ENCODE peak calls at places on chromosomes 13 and 19, in eight cellular contexts. D, U, B, H, Y, L, W and C are unnamed samples. For H3K9me3, the result is how much of the 10 kb centered on the place peaks cover.

GRCh38 chr19:42255766-42256750 is 1.1 kb upstream of the ERF start:
- DNase-seq in D (peak), U (peak), B (peak), H (no peak), Y (peak), L (no peak), W (peak), C (peak)

GRCh38 chr13:28438598-28439334 is 56.2 kb downstream of the FLT1 start:
- DNase-seq in D (no peak), U (no peak), B (no peak), H (no peak), Y (no peak), L (no peak), W (no peak), C (no peak)

GRCh38 chr13:44805623-44806022 is 183.6 kb downstream of the NUFIP1 start:
- DNase-seq in D (no peak), U (no peak), B (no peak), H (no peak), Y (no peak), L (no peak), W (no peak), C (no peak)

GRCh38 chr13:104132849-104133248 is 1066.6 kb upstream of the SLC10A2 start:
- DNase-seq in D (no peak), U (no peak), B (no peak), H (no peak), Y (no peak), L (no peak), W (no peak), C (no peak)

GRCh38 chr19:50861496-50862286 is 7.0 kb downstream of the KLK3 start:
- DNase-seq in D (no peak), U (no peak), B (no peak), H (no peak), Y (no peak), L (no peak), W (no peak), C (no peak)

GRCh38 chr19:34484328-34484727 is 2.8 kb downstream of the WTIP start:
- DNase-seq in D (no peak), U (no peak), B (no peak), H (no peak), Y (no peak), L (no peak), W (no peak), C (no peak)

GRCh38 chr13:48333976-48334375 is 30.4 kb downstream of the RB1 start:
- DNase-seq in D (peak), U (no peak), B (peak), H (no peak), Y (no peak), L (no peak), W (no peak), C (peak)

GRCh38 chr19:46621191-46622117 is 3.4 kb downstream of the PTGIR start:
- DNase-seq in D (no peak), U (no peak), B (peak), H (no peak), Y (peak), L (no peak), W (peak), C (no peak)

GRCh38 chr13:107641574-107641973 is 573.8 kb downstream of the LIG4 start:
- DNase-seq in D (no peak), U (no peak), B (no peak), H (no peak), Y (no peak), L (no peak), W (no peak), C (no peak)

GRCh38 chr13:80945328-80945727 is 604.4 kb upstream of the SPRY2 start:
- DNase-seq in D (no peak), U (peak), B (no peak), H (no peak), Y (no peak), L (no peak), W (no peak), C (no peak)

GRCh38 chr19:30682576-30683536 is 310.7 kb downstream of the ZNF536 start:
- DNase-seq in D (peak), U (peak), B (peak), H (peak), Y (peak), L (no peak), W (peak), C (peak)

GRCh38 chr19:50172726-50173125 is 9.6 kb upstream of the IZUMO2 start:
- DNase-seq in D (no peak), U (no peak), B (no peak), H (no peak), Y (no peak), L (no peak), W (no peak), C (no peak)

GRCh38 chr19:5345895-5346386 is 5.3 kb upstream of the PTPRS start:
- DNase-seq in D (peak), U (no peak), B (peak), H (no peak), Y (no peak), L (no peak), W (no peak), C (no peak)

GRCh38 chr13:112115403-112116091 is 48.6 kb downstream of the SOX1 start:
- DNase-seq in D (no peak), U (no peak), B (no peak), H (no peak), Y (no peak), L (no peak), W (no peak), C (no peak)

GRCh38 chr19:17309962-17310461 is 649 bp downstream of the DDA1 start:
- DNase-seq in D (no peak), U (no peak), B (no peak), H (no peak), Y (no peak), L (no peak), W (no peak), C (no peak)

GRCh38 chr13:109628251-109628699 is 158.1 kb downstream of the IRS2 start:
- DNase-seq in D (no peak), U (no peak), B (peak), H (no peak), Y (no peak), L (no peak), W (no peak), C (no peak)

GRCh38 chr19:4889034-4889825 is 13.5 kb downstream of the ARRDC5 start:
- DNase-seq in D (no peak), U (no peak), B (peak), H (no peak), Y (no peak), L (no peak), W (no peak), C (no peak)

GRCh38 chr19:48907671-48908070 is 7.6 kb downstream of the NUCB1 start:
- DNase-seq in D (no peak), U (no peak), B (no peak), H (no peak), Y (no peak), L (no peak), W (no peak), C (no peak)

GRCh38 chr13:26423634-26424033 is 133.8 kb upstream of the WASF3 start:
- DNase-seq in D (no peak), U (no peak), B (peak), H (no peak), Y (no peak), L (no peak), W (no peak), C (no peak)

GRCh38 chr13:63124863-63125262 is 1709.2 kb upstream of the PCDH20 start:
- DNase-seq in D (peak), U (peak), B (peak), H (no peak), Y (no peak), L (no peak), W (no peak), C (no peak)

GRCh38 chr19:4620675-4621074 is 18.6 kb upstream of the TNFAIP8L1 start:
- DNase-seq in D (no peak), U (no peak), B (no peak), H (no peak), Y (no peak), L (no peak), W (no peak), C (no peak)

GRCh38 chr13:46962286-46962941 is 65.6 kb upstream of the HTR2A start:
- DNase-seq in D (no peak), U (no peak), B (peak), H (no peak), Y (no peak), L (no peak), W (no peak), C (no peak)

GRCh38 chr19:7562646-7563393 is 27.3 kb downstream of the PNPLA6 start:
- DNase-seq in D (no peak), U (no peak), B (no peak), H (no peak), Y (no peak), L (no peak), W (no peak), C (no peak)

DNA sequence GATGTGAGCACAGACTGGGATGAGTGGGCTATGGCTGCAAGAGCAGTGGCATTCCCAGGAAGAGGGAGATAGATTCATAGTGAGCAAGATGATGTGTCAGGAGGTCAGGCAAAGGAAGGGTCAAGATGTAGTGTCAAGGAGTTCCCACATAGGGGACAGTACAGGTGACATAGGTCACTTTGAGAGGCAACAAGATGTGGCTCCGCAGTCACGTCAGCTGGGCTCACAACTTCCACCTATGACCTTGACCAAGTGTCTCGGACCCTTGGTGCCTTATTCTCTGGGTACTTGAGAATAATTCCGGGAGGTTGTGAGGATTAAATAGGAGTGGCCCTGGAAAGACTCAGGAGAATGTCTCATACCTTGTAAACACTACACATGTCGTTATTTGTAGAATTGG is 10.5 kb downstream of the ZNF317 start:
- DNase-seq in D (no peak), U (no peak), B (no peak), H (no peak), Y (no peak), L (no peak), W (no peak), C (no peak)
- H3K9me3 ChIP-seq in D (under half), U (half or more), B (half or more), H (under half), Y (under half), L (under half), W (under half), C (under half)

GRCh38 chr19:38211779-38212178 is 12.2 kb downstream of the DPF1 start:
- DNase-seq in D (no peak), U (no peak), B (no peak), H (no peak), Y (peak), L (no peak), W (no peak), C (no peak)
- H3K27ac ChIP-seq in D (no peak), U (no peak), B (no peak), H (no peak), Y (no peak), L (no peak), W (no peak), C (no peak)

DNA sequence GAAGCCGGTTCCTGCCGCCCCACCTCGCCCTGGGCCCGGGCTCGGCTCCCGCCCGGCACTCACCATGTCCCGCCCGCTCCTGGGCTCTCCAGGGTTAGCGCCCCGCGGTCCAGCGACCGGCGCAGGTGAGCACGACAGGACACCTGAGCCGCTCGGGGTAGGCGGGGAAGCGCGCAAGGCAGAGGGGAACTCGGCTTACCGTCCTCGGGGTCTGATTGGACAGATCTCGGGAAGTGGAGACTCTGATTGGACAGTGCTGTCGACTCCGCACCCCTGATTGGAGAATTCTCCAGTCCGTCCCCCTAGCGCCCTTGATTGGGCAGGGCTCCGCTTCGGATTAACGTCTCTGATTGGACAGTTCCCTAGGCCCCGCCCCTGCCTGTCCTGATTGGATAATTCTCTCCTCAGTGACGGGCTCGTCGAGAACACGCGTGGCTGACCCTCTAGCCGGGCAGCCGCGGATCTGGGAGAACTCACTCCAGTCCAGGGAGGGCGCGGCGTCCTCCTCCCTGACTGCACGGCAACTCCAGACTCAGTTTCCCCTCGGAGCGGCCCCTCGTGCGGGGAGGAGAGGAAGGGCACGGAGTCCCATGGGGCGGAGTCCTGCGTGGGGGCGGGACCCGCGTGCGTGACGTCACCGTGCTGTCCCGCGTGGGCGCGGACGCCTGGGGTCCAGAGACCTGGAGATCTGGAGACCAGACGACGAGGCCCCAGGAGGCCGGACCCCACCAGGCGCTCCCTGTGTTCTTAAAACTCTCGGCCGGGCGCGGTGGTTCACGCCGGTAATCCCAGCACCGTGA is at the start of gene ZNF77:
- DNase-seq in D (peak), U (peak), B (peak), H (peak), Y (peak), L (peak), W (peak), C (peak)
- TF ChIP-seq CTCF in D (no peak), U (no peak), B (no peak), H (no peak), Y (no peak), L (peak), W (no peak), C (peak)

GRCh38 chr19:10049626-10050025 is 36.3 kb downstream of the RDH8 start:
- DNase-seq in D (no peak), U (no peak), B (no peak), H (no peak), Y (no peak), L (no peak), W (no peak), C (no peak)

GRCh38 chr19:10043286-10043927 is 30.1 kb downstream of the RDH8 start:
- DNase-seq in D (no peak), U (no peak), B (peak), H (no peak), Y (no peak), L (no peak), W (no peak), C (no peak)

GRCh38 chr19:10045371-10045770 is 32.1 kb downstream of the RDH8 start:
- DNase-seq in D (no peak), U (no peak), B (no peak), H (no peak), Y (no peak), L (no peak), W (no peak), C (no peak)

GRCh38 chr19:10044390-10044789 is 31.1 kb downstream of the RDH8 start:
- DNase-seq in D (peak), U (peak), B (no peak), H (no peak), Y (no peak), L (no peak), W (no peak), C (no peak)
- H3K9me3 ChIP-seq in D (under half), U (under half), B (half or more), H (under half), Y (under half), L (under half), W (under half), C (under half)

GRCh38 chr19:18684642-18684993 is 1.1 kb downstream of the CRTC1 start:
- DNase-seq in D (no peak), U (no peak), B (no peak), H (no peak), Y (no peak), L (no peak), W (no peak), C (no peak)
- H3K27ac ChIP-seq in D (no peak), U (no peak), B (no peak), H (no peak), Y (no peak), L (no peak), W (no peak), C (no peak)

GRCh38 chr13:75430618-75431209 is 51.3 kb downstream of the TBC1D4 start:
- DNase-seq in D (no peak), U (no peak), B (no peak), H (no peak), Y (no peak), L (no peak), W (no peak), C (no peak)
- TF ChIP-seq CTCF in D (no peak), U (no peak), B (no peak), H (no peak), Y (no peak), L (no peak), W (no peak), C (no peak)

GRCh38 chr19:16218851-16219250 is 21.1 kb downstream of the AP1M1 start:
- DNase-seq in D (no peak), U (no peak), B (no peak), H (no peak), Y (no peak), L (no peak), W (no peak), C (no peak)
- H3K9me3 ChIP-seq in D (under half), U (under half), B (under half), H (under half), Y (under half), L (under half), W (under half), C (under half)